ENCODE peak calls at places on chromosomes 4 and X, in nine cellular contexts. W, Q, R, A, L, P, D, E and V are unnamed samples.

GRCh38 chr4:119628281-119629141 is at the start of gene PDE5A:
- DNase-seq in P (peak; percentile 98), D (peak; percentile 87), E (peak; percentile 84), W (peak; percentile 52), R (peak; percentile 97), L (peak; percentile 84), Q (peak; percentile 82), A (peak; percentile 94), V (peak; percentile 67)

GRCh38 chr4:111847256-111848108 is 297.8 kb upstream of the FAM241A start:
- DNase-seq in E (no peak), A (no peak), W (no peak), D (no peak), L (no peak), P (no peak), Q (no peak), R (peak; percentile 40), V (peak; percentile 33)

GRCh38 chrX:96906741-96907140 is 23.0 kb downstream of the RPA4 start:
- DNase-seq in D (peak; percentile 8), E (no peak), Q (peak; percentile 43), R (no peak), W (no peak), L (no peak), P (no peak), A (no peak), V (no peak)

GRCh38 chrX:119755981-119756533 is 2.3 kb upstream of the SOWAHD start:
- DNase-seq in A (no peak), L (no peak), P (no peak), R (no peak), D (no peak), Q (no peak), W (no peak), E (peak; percentile 34), V (no peak)

GRCh38 chr4:54937501-54937900 is 187.9 kb downstream of the KDR start:
- DNase-seq in L (no peak), E (no peak), D (no peak), A (no peak), W (no peak), Q (peak; percentile 21), P (no peak), R (no peak), V (no peak)

GRCh38 chrX:147533426-147533825 is 378.3 kb upstream of the FMR1 start:
- DNase-seq in E (no peak), P (no peak), D (no peak), W (no peak), L (no peak), Q (no peak), R (no peak), A (no peak), V (no peak)

GRCh38 chrX:350148-350533 is 31.5 kb upstream of the GTPBP6 start:
- DNase-seq in D (no peak), P (no peak), Q (no peak), R (no peak), W (no peak), A (peak; percentile 71), L (no peak), E (no peak), V (no peak)

GRCh38 chr4:64340243-64341110 is 68.8 kb downstream of the TECRL start:
- DNase-seq in E (no peak), R (peak; percentile 4), W (no peak), D (no peak), L (peak; percentile 50), P (no peak), Q (no peak), A (no peak), V (no peak)

GRCh38 chr4:86565641-86566040 is 28.5 kb upstream of the PTPN13 start:
- DNase-seq in L (no peak), D (no peak), Q (no peak), P (no peak), E (no peak), R (no peak), W (no peak), A (no peak), V (no peak)

GRCh38 chr4:14529653-14530052 is 472.6 kb upstream of the CPEB2 start:
- DNase-seq in E (no peak), R (peak; percentile 79), W (no peak), L (no peak), Q (peak; percentile 44), A (no peak), D (no peak), P (peak; percentile 75), V (no peak)

DNA sequence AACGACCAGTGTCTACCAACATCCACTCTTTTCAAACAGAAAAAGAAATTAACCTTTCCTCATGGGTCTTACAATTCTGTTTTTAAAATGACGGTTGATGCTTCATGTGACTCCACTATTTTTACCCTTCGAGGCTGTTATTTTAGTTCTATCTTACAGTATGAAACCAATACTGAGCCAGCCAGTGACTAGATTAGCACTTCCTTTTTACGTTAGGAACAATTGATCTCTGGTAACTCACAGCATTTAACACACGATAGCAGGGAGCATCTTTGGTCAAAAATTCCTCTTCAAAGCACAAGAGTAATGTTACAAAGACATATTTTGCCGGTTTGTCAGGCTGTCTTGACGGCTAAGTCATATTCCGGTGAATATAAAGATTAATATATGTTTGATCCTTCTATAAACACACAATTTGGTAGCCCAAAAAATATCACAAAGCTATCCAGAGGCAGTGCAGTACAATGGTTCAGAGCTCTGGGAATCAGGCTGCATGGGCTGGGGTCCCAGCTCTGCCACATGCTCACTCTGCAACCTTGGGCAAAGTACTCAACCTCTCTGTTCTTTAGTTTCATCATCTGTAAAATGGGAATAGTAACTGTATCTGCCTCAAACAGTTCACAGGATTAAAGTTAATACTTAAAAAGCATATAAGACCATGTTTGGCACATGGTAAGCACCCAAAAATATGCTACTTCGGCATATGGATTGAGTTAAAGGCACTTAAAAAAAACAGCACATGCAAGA is 62.9 kb upstream of the TXK start:
- DNase-seq in Q (no peak), D (no peak), R (no peak), W (no peak), P (no peak), E (no peak), A (no peak), L (no peak), V (no peak)
- H3K4me3 ChIP-seq in Q (no peak overlapping the region), D (no peak overlapping the region), R (no peak overlapping the region), W (no peak overlapping the region), P (no peak overlapping the region), E (no peak overlapping the region), A (no peak overlapping the region), L (no peak overlapping the region), V (no peak overlapping the region)

DNA sequence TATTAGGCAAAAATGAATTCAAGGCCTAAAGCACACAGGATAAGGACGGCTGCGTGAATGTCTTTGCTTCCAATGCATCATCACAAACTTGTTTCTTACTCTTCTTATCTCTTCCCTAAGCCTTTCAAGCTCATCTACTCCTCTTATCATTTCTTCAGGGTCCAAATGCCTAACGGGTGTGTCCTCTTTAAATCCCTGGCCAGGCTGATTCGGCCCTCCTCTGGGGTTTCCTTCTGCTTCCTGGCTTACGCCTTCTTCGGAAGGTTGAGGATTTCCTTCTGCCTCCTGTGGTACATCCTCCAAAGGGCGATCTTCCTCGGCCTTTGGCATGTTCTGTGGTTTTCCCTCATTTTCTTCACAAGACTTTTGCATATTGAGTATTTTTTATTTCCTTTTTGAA is 1.3 kb downstream of the TCEAL8 start:
- DNase-seq in P (peak; percentile 57), Q (peak; percentile 0), D (no peak), A (no peak), R (peak; percentile 70), E (no peak), L (peak; percentile 9), W (no peak), V (peak; percentile 1)
- H3K4me3 ChIP-seq in P (peak overlapping the region; percentile 91), Q (peak overlapping the region; percentile 75), D (peak overlapping the region; percentile 54), A (peak overlapping the region; percentile 46), R (peak overlapping the region; percentile 53), E (peak overlapping the region; percentile 35), L (peak overlapping the region; percentile 60), W (no peak overlapping the region), V (peak overlapping the region; percentile 75)

DNA sequence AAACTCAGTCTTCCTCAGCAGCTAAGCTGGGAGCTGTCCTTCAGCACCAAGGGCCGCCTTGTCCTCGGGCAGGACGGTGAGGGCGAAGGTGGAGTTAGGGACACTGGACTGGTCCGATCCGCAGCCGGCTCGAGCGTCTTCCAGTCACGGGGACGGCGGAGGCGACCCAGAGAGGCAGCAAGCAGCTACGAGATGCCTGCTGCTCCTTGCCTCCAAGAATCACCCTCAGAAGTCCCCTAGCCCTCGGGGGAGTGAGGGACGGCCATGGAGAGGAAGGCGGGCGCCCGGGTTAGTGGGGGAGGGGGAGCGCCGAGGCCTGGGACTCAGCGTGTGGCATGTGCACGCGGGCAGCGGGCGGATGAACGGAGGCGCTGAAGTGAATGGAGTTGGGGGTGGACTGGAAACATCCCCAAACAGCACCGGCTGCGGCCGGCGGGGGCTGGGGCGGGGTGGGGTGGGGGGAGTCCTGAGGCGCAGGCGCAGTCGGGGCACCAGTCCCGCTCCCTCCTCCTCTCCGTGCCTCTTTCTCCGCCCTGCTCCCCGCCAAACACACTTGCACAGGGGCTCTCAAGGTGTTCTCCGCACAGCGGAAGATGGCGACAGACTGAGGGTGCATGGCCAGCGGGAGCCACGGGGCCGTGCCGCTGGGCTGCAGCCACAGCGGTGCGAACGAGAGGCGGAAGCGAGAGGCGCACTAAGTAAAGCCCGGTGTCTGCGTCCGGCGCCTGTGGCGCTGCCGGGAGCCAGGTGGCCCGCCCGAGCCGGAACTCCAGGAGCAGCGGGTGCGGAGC is at the start of gene NALF2:
- DNase-seq in E (peak; percentile 46), W (no peak), Q (peak; percentile 4), P (peak; percentile 93), L (peak; percentile 56), R (peak; percentile 92), A (peak; percentile 84), D (peak; percentile 45), V (peak; percentile 11)
- H3K4me3 ChIP-seq in E (peak within 1 kb of the TSS; percentile 25), W (no peak within 1 kb of the TSS), Q (peak within 1 kb of the TSS; percentile 7), P (peak within 1 kb of the TSS; percentile 85), L (peak within 1 kb of the TSS; percentile 45), R (peak within 1 kb of the TSS; percentile 40), A (peak within 1 kb of the TSS; percentile 4), D (no peak within 1 kb of the TSS), V (no peak within 1 kb of the TSS)

DNA sequence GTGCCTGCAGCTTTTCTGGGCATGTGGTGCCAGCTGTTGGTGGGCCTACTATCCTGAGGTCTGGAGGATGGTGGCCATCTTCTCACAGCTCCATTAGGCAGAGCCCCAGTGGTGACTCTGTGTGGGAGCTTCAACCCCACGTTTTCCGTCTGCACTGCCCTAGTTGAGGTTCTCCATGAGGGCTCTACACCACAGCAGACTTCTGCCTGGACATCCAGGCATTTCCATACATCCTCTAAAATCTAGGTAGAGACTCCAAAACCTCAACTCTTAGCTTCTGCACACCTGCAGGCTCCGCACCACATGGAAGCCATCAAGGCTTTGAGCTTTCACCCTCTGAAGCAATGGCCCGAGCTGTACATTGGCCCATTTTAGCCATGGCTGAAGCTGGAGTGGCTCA is 153.3 kb upstream of the PGRMC2 start:
- DNase-seq in P (no peak), D (no peak), A (no peak), E (no peak), Q (no peak), R (no peak), L (no peak), W (no peak), V (no peak)
- H3K4me3 ChIP-seq in P (no peak overlapping the region), D (no peak overlapping the region), A (no peak overlapping the region), E (no peak overlapping the region), Q (no peak overlapping the region), R (no peak overlapping the region), L (no peak overlapping the region), W (no peak overlapping the region), V (no peak overlapping the region)

DNA sequence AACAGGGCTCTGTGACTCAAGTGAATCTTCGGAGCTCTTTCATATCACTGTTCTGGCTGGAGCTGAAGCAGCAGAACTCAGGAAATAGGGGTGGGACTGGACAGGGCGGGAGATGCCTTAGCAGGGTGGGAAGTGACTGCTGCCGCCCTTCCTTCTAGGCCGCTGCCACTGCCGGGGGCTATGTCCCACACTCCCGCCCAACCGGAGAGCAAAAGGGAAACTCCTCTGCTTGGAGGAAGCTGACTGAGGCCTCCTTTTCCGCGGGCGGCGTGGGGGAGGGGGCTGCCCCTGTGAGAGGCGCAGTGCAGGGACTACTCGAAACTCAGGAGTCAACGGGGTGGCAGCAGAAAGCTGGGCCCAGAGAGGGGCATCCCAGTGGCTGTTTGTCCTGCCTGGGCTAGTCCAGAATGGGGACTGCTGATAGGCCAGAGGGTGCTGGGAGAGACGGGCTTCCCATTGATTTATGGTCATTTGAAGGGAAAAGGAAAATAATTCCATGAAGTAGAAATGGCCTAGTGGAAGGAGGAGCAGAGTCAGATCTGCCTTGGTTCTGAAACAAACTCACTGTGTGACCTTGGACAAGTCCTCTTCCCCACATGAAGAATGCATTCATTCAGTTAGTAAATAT is 36.9 kb downstream of the STARD8 start:
- DNase-seq in P (no peak), E (peak; percentile 74), Q (no peak), D (no peak), L (peak; percentile 71), R (peak; percentile 56), W (no peak), A (peak; percentile 82), V (no peak)
- H3K4me3 ChIP-seq in P (no peak overlapping the region), E (no peak overlapping the region), Q (no peak overlapping the region), D (no peak overlapping the region), L (no peak overlapping the region), R (no peak overlapping the region), W (no peak overlapping the region), A (no peak overlapping the region), V (no peak overlapping the region)